ENCODE peak calls at places on chromosomes 3 and 15, in seven cellular contexts. A is activated T-helper 1 cell treated with anti-CD3 and anti-CD28 coated beads, Interleukin-12 subunit alpha, Interleukin-12 subunit beta, Interleukin-2, Interleukin-4 antibody, amounts not matched to agents 30 ng/mL and 10 ng/mL and 1 ng/mL, durations not matched to agents 14 hours and 24 hours and 36 hours; I is ACHN; T is HCEC 1CT; O is activated CD4-positive, CD25-positive, alpha-beta regulatory T cell treated with anti-CD3 and anti-CD28 coated beads, Interleukin-2, amount 50 U/mL, for 72 hours; S is stimulated activated CD4-positive, alpha-beta T cell treated with anti-CD3 and anti-CD28 coated beads, TNF-alpha, amount 100 ng/mL, for 1 hour; M is Panc1. E is an unnamed sample.

GRCh38 chr15:75720787-75721461 is 8.3 kb upstream of the CSPG4 start:
- DNase-seq in A (no peak), S (peak), T (no peak), O (no peak), I (peak), M (no peak), E (peak)

GRCh38 chr3:45105855-45106655 is 40.1 kb downstream of the CDCP1 start:
- DNase-seq in T (peak), S (no peak), I (peak), O (peak), M (peak), A (peak), E (no peak)

GRCh38 chr3:194369522-194370279 is at the start of gene LRRC15:
- DNase-seq in M (no peak), S (no peak), I (peak), O (no peak), T (peak), A (no peak), E (no peak)

GRCh38 chr15:66065325-66065724 is 188.2 kb downstream of the MEGF11 start:
- DNase-seq in I (no peak), T (no peak), S (no peak), O (no peak), M (no peak), A (no peak), E (no peak)

GRCh38 chr3:156171517-156172267 is 51.3 kb downstream of the KCNAB1 start:
- DNase-seq in A (no peak), I (no peak), M (no peak), O (no peak), T (no peak), S (no peak), E (no peak)

GRCh38 chr3:62562017-62562416 is 188.7 kb upstream of the FEZF2 start:
- DNase-seq in I (peak), O (no peak), M (no peak), A (no peak), T (peak), S (no peak), E (no peak)

GRCh38 chr15:61685971-61686370 is 374.3 kb downstream of the VPS13C start:
- DNase-seq in S (no peak), I (no peak), M (no peak), A (no peak), O (no peak), T (no peak), E (no peak)

GRCh38 chr3:114649331-114649730 is 355.5 kb downstream of the TIGIT start:
- DNase-seq in I (peak), O (no peak), S (no peak), A (no peak), T (peak), M (no peak), E (no peak)

GRCh38 chr15:38665586-38665985 is 101.0 kb upstream of the RASGRP1 start:
- DNase-seq in I (no peak), S (no peak), M (no peak), T (no peak), A (no peak), O (no peak), E (no peak)

GRCh38 chr15:65071381-65071811 is 3.6 kb upstream of the RASL12 start:
- DNase-seq in T (no peak), I (no peak), O (no peak), A (no peak), S (no peak), M (no peak), E (no peak)

GRCh38 chr15:70504305-70504951 is 258.9 kb downstream of the UACA start:
- DNase-seq in O (no peak), M (no peak), A (peak), I (no peak), S (no peak), T (peak), E (no peak)

GRCh38 chr3:98657429-98657828 is 64.0 kb upstream of the CPOX start:
- DNase-seq in T (peak), I (peak), M (no peak), A (peak), S (peak), O (no peak), E (peak)

GRCh38 chr15:74010929-74011540 is 16.5 kb downstream of the PML start:
- DNase-seq in S (no peak), O (no peak), T (peak), A (no peak), I (no peak), M (no peak), E (no peak)

GRCh38 chr3:131840151-131840797 is 194.5 kb downstream of the CPNE4 start:
- DNase-seq in M (no peak), T (peak), S (no peak), A (no peak), I (no peak), O (no peak), E (no peak)

GRCh38 chr3:102181202-102181920 is 253.5 kb upstream of the ZPLD1 start:
- DNase-seq in T (peak), I (peak), S (no peak), M (no peak), A (no peak), O (no peak), E (no peak)

GRCh38 chr15:64092864-64093626 is 593 bp downstream of the CIAO2A start:
- DNase-seq in M (no peak), O (peak), A (peak), I (peak), S (peak), T (peak), E (no peak)

GRCh38 chr3:8500208-8500961 is 1.2 kb upstream of the LMCD1 start:
- DNase-seq in I (peak), T (peak), A (no peak), O (no peak), S (no peak), M (no peak), E (no peak)

GRCh38 chr15:40430271-40430805 is 10.4 kb upstream of the BAHD1 start:
- DNase-seq in M (no peak), S (no peak), I (peak), T (no peak), O (no peak), A (no peak), E (no peak)

GRCh38 chr15:78212546-78213424 is 21.6 kb downstream of the ACSBG1 start:
- DNase-seq in O (no peak), A (no peak), M (no peak), I (peak), T (peak), S (no peak), E (peak)

GRCh38 chr15:60476713-60477112 is 2.2 kb downstream of the ICE2 start:
- DNase-seq in O (no peak), S (no peak), T (peak), A (no peak), M (no peak), I (peak), E (no peak)

E was measured in NCI-H460.